ENCODE peak calls at places on chromosomes 16 and 17, in four cellular contexts. X is activated T-helper 1 cell treated with anti-CD3 and anti-CD28 coated beads, Interleukin-12 subunit alpha, Interleukin-12 subunit beta, Interleukin-2, Interleukin-4 antibody, amounts not matched to agents 30 ng/mL and 10 ng/mL and 1 ng/mL, durations not matched to agents 14 hours and 24 hours and 36 hours; K is NAMALWA; Z is H4. A is an unnamed sample.
A peak's percentile ranks its signal among the peaks of the same experiment; 100 is the strongest.

GRCh38 chr17:15298176-15298575 is 33.0 kb upstream of the PMP22 start:
- DNase-seq in X (no peak), K (no peak), Z (peak; percentile 18), A (no peak)

GRCh38 chr16:19598805-19599204 is 43.3 kb downstream of the VPS35L start:
- DNase-seq in X (no peak), K (no peak), Z (no peak), A (no peak)

GRCh38 chr17:50103941-50104340 is 8.8 kb downstream of the PDK2 start:
- DNase-seq in X (no peak), K (no peak), Z (no peak), A (no peak)

GRCh38 chr16:48947371-48947713 is 334.3 kb downstream of the CBLN1 start:
- DNase-seq in X (no peak), K (no peak), Z (no peak), A (no peak)

GRCh38 chr16:19912445-19913305 is 28.0 kb upstream of the GPRC5B start:
- DNase-seq in X (no peak), K (no peak), Z (no peak), A (no peak)

GRCh38 chr17:21532763-21533385 is 156.7 kb downstream of the KCNJ12 start:
- DNase-seq in X (peak; percentile 16), K (no peak), Z (no peak), A (no peak)

GRCh38 chr16:4071686-4072561 is 44.3 kb downstream of the ADCY9 start:
- DNase-seq in X (no peak), K (no peak), Z (no peak), A (no peak)

GRCh38 chr17:28173801-28174200 is 131.3 kb downstream of the NLK start:
- DNase-seq in X (no peak), K (no peak), Z (no peak), A (no peak)

GRCh38 chr16:8964462-8964861 is 756 bp upstream of the USP7 start:
- DNase-seq in X (no peak), K (no peak), Z (no peak), A (no peak)

GRCh38 chr16:49622421-49623402 is 233.2 kb downstream of the ZNF423 start:
- DNase-seq in X (no peak), K (no peak), Z (no peak), A (no peak)

GRCh38 chr16:85234310-85235235 is 122.3 kb upstream of the CIBAR2 start:
- DNase-seq in X (no peak), K (no peak), Z (peak; percentile 80), A (no peak)

GRCh38 chr16:73743665-73744496 is 552.7 kb upstream of the PSMD7 start:
- DNase-seq in X (no peak), K (no peak), Z (no peak), A (no peak)

GRCh38 chr16:86844691-86845090 is 266.3 kb downstream of the FOXL1 start:
- DNase-seq in X (no peak), K (no peak), Z (no peak), A (no peak)

GRCh38 chr16:84486551-84487235 is 17.8 kb downstream of the MEAK7 start:
- DNase-seq in X (no peak), K (no peak), Z (no peak), A (no peak)

GRCh38 chr16:50711862-50712567 is 18.6 kb downstream of the NOD2 start:
- DNase-seq in X (no peak), K (no peak), Z (no peak), A (no peak)

GRCh38 chr17:57900991-57901743 is 51.3 kb upstream of the MRPS23 start:
- DNase-seq in X (no peak), K (no peak), Z (no peak), A (no peak)

GRCh38 chr16:3546990-3547682 is 30.1 kb downstream of the NLRC3 start:
- DNase-seq in X (no peak), K (no peak), Z (no peak), A (no peak)

GRCh38 chr16:85783441-85783840 is 15.9 kb downstream of the EMC8 start:
- DNase-seq in X (no peak), K (peak; percentile 19), Z (no peak), A (no peak)

GRCh38 chr17:6701719-6702118 is 11.4 kb downstream of the SLC13A5 start:
- DNase-seq in X (no peak), K (peak; percentile 42), Z (no peak), A (no peak)

GRCh38 chr16:3952342-3953131 is 72.0 kb upstream of the CREBBP start:
- DNase-seq in X (no peak), K (peak; percentile 13), Z (peak; percentile 50), A (no peak)

GRCh38 chr17:76783146-76783545 is 45.2 kb downstream of the MFSD11 start:
- DNase-seq in X (no peak), K (peak; percentile 56), Z (no peak), A (no peak)

GRCh38 chr17:30950669-30951399 is 20.0 kb upstream of the RNF135 start:
- DNase-seq in X (no peak), K (no peak), Z (peak; percentile 36), A (no peak)

GRCh38 chr17:4939554-4939803 is 367 bp downstream of the SLC25A11 start:
- DNase-seq in X (no peak), K (no peak), Z (no peak), A (no peak)

GRCh38 chr16:25045696-25046381 is 30.7 kb upstream of the ARHGAP17 start:
- DNase-seq in X (no peak), K (no peak), Z (no peak), A (no peak)

GRCh38 chr16:12096828-12097522 is 120.4 kb downstream of the SNX29 start:
- DNase-seq in X (no peak), K (no peak), Z (no peak), A (no peak)

GRCh38 chr17:59561042-59561441 is 4.4 kb upstream of the DHX40 start:
- DNase-seq in X (no peak), K (peak; percentile 68), Z (peak; percentile 27), A (no peak)

GRCh38 chr17:75241996-75242460 is 19.4 kb downstream of the GGA3 start:
- DNase-seq in X (no peak), K (no peak), Z (no peak), A (no peak)

GRCh38 chr17:57519199-57519598 is 225.9 kb downstream of the CCDC182 start:
- DNase-seq in X (no peak), K (no peak), Z (peak; percentile 44), A (no peak)

GRCh38 chr16:64991011-64991410 is 130.9 kb downstream of the CDH11 start:
- DNase-seq in X (no peak), K (no peak), Z (no peak), A (no peak)

GRCh38 chr16:53893731-53894435 is 189.9 kb downstream of the FTO start:
- DNase-seq in X (no peak), K (no peak), Z (peak; percentile 71), A (no peak)

GRCh38 chr17:81666092-81666341 is 388 bp downstream of the OXLD1 start:
- DNase-seq in X (no peak), K (no peak), Z (no peak), A (no peak)

GRCh38 chr16:85699628-85700027 is 10.9 kb upstream of the GINS2 start:
- DNase-seq in X (no peak), K (no peak), Z (peak; percentile 69), A (no peak)

GRCh38 chr16:68113059-68113757 is 28.0 kb downstream of the NFATC3 start:
- DNase-seq in X (no peak), K (no peak), Z (no peak), A (no peak)

A was measured in activated T-helper 2 cell treated with anti-CD3 and anti-CD28 coated beads, Interferon-gamma antibody, Interleukin-2, Interleukin-4, amounts not matched to agents 10 μg/mL and 5 μg/mL and 100 μg/mL, durations not matched to agents 14 hours and 24 hours and 36 hours.